ENCODE peak calls at places on chromosomes 1 and 21, in four cellular contexts. One of them, this sample, is unnamed.

GRCh38 chr1:1666526-1666925 is 7.7 kb upstream of the CDK11B start:
- DNase-seq in A549: no peak
- DNase-seq in IMR-90: no peak
- DNase-seq in K562: no peak
- DNase-seq in this sample: no peak

GRCh38 chr1:155729031-155729898 is 40.4 kb downstream of the DAP3 start:
- DNase-seq in A549: peak; percentile 33
- DNase-seq in K562: peak; percentile 18
- DNase-seq in IMR-90: peak; percentile 69
- DNase-seq in this sample: no peak

GRCh38 chr1:67596674-67597073 is 88.3 kb upstream of the GADD45A start:
- DNase-seq in A549: no peak
- DNase-seq in IMR-90: no peak
- DNase-seq in K562: no peak
- DNase-seq in this sample: no peak

GRCh38 chr1:62437273-62437945 is 560 bp downstream of the USP1 start:
- DNase-seq in IMR-90: no peak
- DNase-seq in A549: no peak
- DNase-seq in K562: no peak
- DNase-seq in this sample: no peak

GRCh38 chr1:33018112-33018511 is 18.6 kb downstream of the AK2 start:
- DNase-seq in K562: no peak
- DNase-seq in A549: no peak
- DNase-seq in IMR-90: no peak
- DNase-seq in this sample: no peak

GRCh38 chr1:29416825-29417557 is 180.7 kb downstream of the PTPRU start:
- DNase-seq in IMR-90: no peak
- DNase-seq in K562: no peak
- DNase-seq in A549: no peak
- DNase-seq in this sample: no peak

GRCh38 chr21:24045775-24046215 is 1561.5 kb downstream of the MRPL39 start:
- DNase-seq in IMR-90: peak; percentile 99
- DNase-seq in A549: no peak
- DNase-seq in K562: no peak
- DNase-seq in this sample: no peak

GRCh38 chr1:155979525-155980343 is 1.4 kb upstream of the ARHGEF2 start:
- DNase-seq in K562: peak; percentile 68
- DNase-seq in IMR-90: no peak
- DNase-seq in A549: no peak
- DNase-seq in this sample: no peak

GRCh38 chr1:64848136-64848535 is 103.3 kb downstream of the RAVER2 start:
- DNase-seq in K562: no peak
- DNase-seq in IMR-90: no peak
- DNase-seq in A549: no peak
- DNase-seq in this sample: no peak

GRCh38 chr1:151499355-151499754 is 11.8 kb upstream of the CGN start:
- DNase-seq in A549: no peak
- DNase-seq in K562: no peak
- DNase-seq in IMR-90: no peak
- DNase-seq in this sample: no peak

GRCh38 chr1:90114521-90115141 is 119.7 kb downstream of the ZNF326 start:
- DNase-seq in K562: peak; percentile 33
- DNase-seq in IMR-90: peak; percentile 49
- DNase-seq in A549: peak; percentile 20
- DNase-seq in this sample: peak; percentile 8

GRCh38 chr1:217089239-217090014 is 366.2 kb upstream of the ESRRG start:
- DNase-seq in IMR-90: peak; percentile 61
- DNase-seq in A549: peak; percentile 18
- DNase-seq in K562: no peak
- DNase-seq in this sample: no peak

GRCh38 chr1:94729287-94729686 is 90.9 kb upstream of the SLC44A3 start:
- DNase-seq in K562: no peak
- DNase-seq in IMR-90: peak; percentile 92
- DNase-seq in A549: no peak
- DNase-seq in this sample: no peak

GRCh38 chr1:2347907-2348306 is 43.4 kb downstream of the MORN1 start:
- DNase-seq in A549: no peak
- DNase-seq in IMR-90: no peak
- DNase-seq in K562: no peak
- DNase-seq in this sample: no peak

GRCh38 chr1:227760377-227760776 is 25.1 kb downstream of the SNAP47 start:
- DNase-seq in K562: no peak
- DNase-seq in A549: no peak
- DNase-seq in IMR-90: no peak
- DNase-seq in this sample: no peak
- TF ChIP-seq ELK1 in K562: no peak
- TF ChIP-seq ELK1 in A549: no peak
- TF ChIP-seq ELK1 in IMR-90: no peak
- TF ChIP-seq ELK1 in this sample: no peak

GRCh38 chr21:44092201-44092600 is 15.0 kb upstream of the PWP2 start:
- DNase-seq in A549: no peak
- DNase-seq in IMR-90: no peak
- DNase-seq in K562: no peak
- DNase-seq in this sample: no peak
- TF ChIP-seq ELK1 in A549: no peak
- TF ChIP-seq ELK1 in IMR-90: no peak
- TF ChIP-seq ELK1 in K562: no peak
- TF ChIP-seq ELK1 in this sample: no peak

GRCh38 chr1:162324391-162324790 is 52.3 kb downstream of the SPATA46 start:
- DNase-seq in A549: no peak
- DNase-seq in IMR-90: no peak
- DNase-seq in K562: no peak
- DNase-seq in this sample: no peak
- TF ChIP-seq ELK1 in A549: no peak
- TF ChIP-seq ELK1 in IMR-90: no peak
- TF ChIP-seq ELK1 in K562: no peak
- TF ChIP-seq ELK1 in this sample: no peak

DNA sequence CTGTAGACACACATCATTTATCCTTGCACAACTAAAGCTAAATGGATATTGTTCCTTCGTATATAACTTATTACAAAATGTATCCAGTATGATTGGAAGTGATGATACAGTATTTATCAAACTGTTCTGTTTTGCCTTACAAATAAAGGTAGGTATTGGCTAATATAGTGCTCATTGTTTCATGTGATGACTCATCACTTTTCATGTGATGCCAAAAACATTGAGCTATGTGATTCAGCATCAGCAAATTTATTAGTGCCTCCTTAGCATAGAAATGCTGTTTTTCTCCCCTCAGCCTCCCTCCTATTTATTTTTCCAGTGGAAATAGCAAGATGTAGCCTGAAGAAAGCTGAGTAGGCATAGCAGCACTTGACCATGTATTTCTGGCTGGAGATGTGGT is 228.6 kb upstream of the LYPLAL1 start:
- DNase-seq in A549: no peak
- DNase-seq in K562: no peak
- DNase-seq in IMR-90: peak; percentile 36
- DNase-seq in this sample: no peak
- TF ChIP-seq ELK1 in A549: no peak
- TF ChIP-seq ELK1 in K562: no peak
- TF ChIP-seq ELK1 in IMR-90: no peak
- TF ChIP-seq ELK1 in this sample: no peak

GRCh38 chr1:35572296-35572695 is 818 bp upstream of the TFAP2E start:
- DNase-seq in K562: no peak
- DNase-seq in IMR-90: no peak
- DNase-seq in A549: no peak
- DNase-seq in this sample: no peak
- TF ChIP-seq ELK1 in K562: no peak
- TF ChIP-seq ELK1 in IMR-90: no peak
- TF ChIP-seq ELK1 in A549: no peak
- TF ChIP-seq ELK1 in this sample: no peak

GRCh38 chr21:37365657-37366487 is 701 bp upstream of the DYRK1A start:
- DNase-seq in IMR-90: peak; percentile 45
- DNase-seq in K562: peak; percentile 96
- DNase-seq in A549: peak; percentile 19
- DNase-seq in this sample: no peak
- TF ChIP-seq ELK1 in IMR-90: no peak
- TF ChIP-seq ELK1 in K562: no peak
- TF ChIP-seq ELK1 in A549: no peak
- TF ChIP-seq ELK1 in this sample: no peak

This sample was measured in GM12878.